ENCODE peak calls at places on chromosomes 12 and 14, in ten cellular contexts. B is A549; E is stimulated activated CD8-positive, alpha-beta memory T cell treated with anti-CD3 and anti-CD28 coated beads, Interleukin-15, amount 100 ng/mL, for 1 hour; Z is activated naive CD4-positive, alpha-beta T cell treated with anti-CD3 and anti-CD28 coated beads, Interleukin-2, amount 50 U/mL, for 72 hours; I is neuronal stem cell; K is esophagus squamous epithelium; Q is hypothalamus; G is anterior cingulate cortex; Y is IMR-90; P is stimulated activated CD4-positive, alpha-beta T cell treated with anti-CD3 and anti-CD28 coated beads, Interleukin-1b, Interleukin-23, amount 100 ng/mL, for 1 hour. R is an unnamed sample.

GRCh38 chr12:103671367-103671766 is 84.3 kb downstream of the STAB2 start:
- DNase-seq in Q (no peak), K (no peak), E (no peak), B (no peak), Y (no peak), P (no peak), Z (no peak), I (no peak), G (no peak), R (no peak)

GRCh38 chr14:103679351-103679750 is 35.9 kb downstream of the XRCC3 start:
- DNase-seq in E (peak), K (no peak), Z (peak), Q (no peak), I (no peak), G (no peak), P (no peak), Y (no peak), B (peak), R (no peak)

GRCh38 chr12:119200601-119201000 is 21.9 kb downstream of the HSPB8 start:
- DNase-seq in I (no peak), Z (no peak), Q (no peak), K (no peak), Y (no peak), G (no peak), B (no peak), P (no peak), E (no peak), R (no peak)

GRCh38 chr12:59077153-59077930 is 157.0 kb upstream of the LRIG3 start:
- DNase-seq in Z (no peak), P (no peak), E (no peak), Q (no peak), Y (peak), K (no peak), G (no peak), I (no peak), B (no peak), R (no peak)

GRCh38 chr12:49674318-49674985 is 32.8 kb downstream of the FMNL3 start:
- DNase-seq in Q (no peak), P (no peak), Y (peak), E (no peak), Z (no peak), B (no peak), K (no peak), I (no peak), G (no peak), R (no peak)

GRCh38 chr14:57657487-57657886 is 163.8 kb upstream of the CCDC198 start:
- DNase-seq in Y (peak), K (no peak), B (no peak), Z (no peak), E (no peak), I (no peak), P (no peak), Q (no peak), G (no peak), R (no peak)

GRCh38 chr12:94553130-94553519 is 93.5 kb upstream of the CEP83 start:
- DNase-seq in K (no peak), I (no peak), P (no peak), E (no peak), Z (no peak), G (no peak), B (no peak), Y (peak), Q (peak), R (no peak)

GRCh38 chr12:53596920-53597363 is 29.2 kb downstream of the ATF7 start:
- DNase-seq in B (no peak), K (no peak), P (no peak), I (no peak), G (no peak), Y (peak), Q (no peak), Z (no peak), E (no peak), R (no peak)

GRCh38 chr12:6271281-6271680 is 39.2 kb upstream of the PLEKHG6 start:
- DNase-seq in Z (no peak), K (no peak), B (no peak), E (no peak), G (no peak), Q (no peak), I (no peak), P (no peak), Y (no peak), R (no peak)

GRCh38 chr12:124721501-124722154 is 142.0 kb downstream of the SCARB1 start:
- DNase-seq in Q (no peak), Z (no peak), P (no peak), E (no peak), G (no peak), Y (peak), I (no peak), K (no peak), B (no peak), R (no peak)

GRCh38 chr12:78759387-78759786 is 105.2 kb upstream of the SYT1 start:
- DNase-seq in I (no peak), Y (peak), P (no peak), K (no peak), G (no peak), Q (no peak), E (no peak), Z (no peak), B (no peak), R (no peak)

GRCh38 chr12:18320036-18320617 is 58.8 kb downstream of the PIK3C2G start:
- DNase-seq in Y (peak), P (no peak), E (no peak), Z (no peak), B (peak), I (peak), Q (no peak), G (no peak), K (no peak), R (no peak)

GRCh38 chr14:65336191-65336591 is 76.3 kb upstream of the FUT8 start:
- DNase-seq in Y (peak), K (no peak), P (peak), B (no peak), E (peak), I (no peak), Z (peak), G (no peak), Q (no peak), R (no peak)

GRCh38 chr14:71005076-71005475 is 97.8 kb downstream of the PCNX1 start:
- DNase-seq in Y (no peak), I (no peak), K (no peak), G (no peak), B (no peak), Z (no peak), P (no peak), Q (no peak), E (no peak), R (no peak)

GRCh38 chr12:107351716-107352115 is 258.4 kb upstream of the CRY1 start:
- DNase-seq in Y (peak), Z (no peak), G (no peak), P (no peak), K (no peak), E (no peak), Q (no peak), I (no peak), B (no peak), R (no peak)

R was measured in tibial nerve.